ENCODE peak calls at places on chromosomes 13 and 19, in six cellular contexts. C is AG10803, Q is mucosa of descending colon, H is neural progenitor cell, I is heart right ventricle, J is upper lobe of right lung. T is an unnamed sample.
A peak's percentile ranks its signal among the peaks of the same experiment; 100 is the strongest.

GRCh38 chr13:93709511-93710244 is 483.1 kb downstream of the GPC6 start:
- DNase-seq in Q (no peak), J (no peak), H (no peak), I (no peak), C (peak; percentile 72), T (peak; percentile 22)

GRCh38 chr19:17245535-17245984 is at the start of gene NR2F6:
- DNase-seq in J (no peak), I (no peak), Q (no peak), C (no peak), H (no peak), T (no peak)

GRCh38 chr13:24038846-24039330 is 121.6 kb upstream of the SPATA13 start:
- DNase-seq in C (peak; percentile 92), Q (no peak), I (no peak), J (no peak), H (no peak), T (peak; percentile 60)

GRCh38 chr19:29812080-29812880 is 489 bp downstream of the CCNE1 start:
- DNase-seq in H (peak; percentile 53), C (no peak), Q (peak; percentile 57), I (peak; percentile 43), J (peak; percentile 66), T (no peak)

GRCh38 chr19:57436392-57436791 is 1.3 kb downstream of the ZNF749 start:
- DNase-seq in J (no peak), I (no peak), C (no peak), H (no peak), Q (no peak), T (no peak)

GRCh38 chr19:40341601-40342482 is 6.4 kb downstream of the C19orf47 start:
- DNase-seq in I (peak; percentile 75), C (peak; percentile 22), H (no peak), Q (no peak), J (peak; percentile 75), T (no peak)

GRCh38 chr13:36297600-36298338 is at the start of gene CCDC169:
- DNase-seq in Q (peak; percentile 70), I (peak; percentile 67), H (peak; percentile 84), J (peak; percentile 90), C (peak; percentile 48), T (peak; percentile 70)

GRCh38 chr19:32358311-32358710 is 12.9 kb downstream of the ZNF507 start:
- DNase-seq in J (no peak), I (no peak), H (no peak), C (no peak), Q (no peak), T (no peak)

GRCh38 chr19:17455308-17455707 is 5.4 kb downstream of the NXNL1 start:
- DNase-seq in H (no peak), Q (no peak), I (no peak), J (no peak), C (no peak), T (no peak)

GRCh38 chr19:52464798-52465470 is 11.6 kb downstream of the ZNF578 start:
- DNase-seq in C (no peak), Q (no peak), H (peak; percentile 79), J (no peak), I (no peak), T (no peak)

GRCh38 chr13:84430015-84430414 is 547.7 kb upstream of the SLITRK1 start:
- DNase-seq in H (no peak), Q (no peak), J (no peak), C (peak; percentile 72), I (no peak), T (peak; percentile 64)

GRCh38 chr13:35349673-35350278 is 126.7 kb downstream of the MAB21L1 start:
- DNase-seq in I (no peak), Q (no peak), J (no peak), C (no peak), H (no peak), T (peak; percentile 2)

GRCh38 chr13:109789262-109789661 is 2.9 kb upstream of the IRS2 start:
- DNase-seq in I (no peak), H (no peak), C (no peak), Q (no peak), J (no peak), T (no peak)

GRCh38 chr19:29303707-29304090 is 90.7 kb upstream of the UQCRFS1 start:
- DNase-seq in J (peak; percentile 20), C (no peak), H (no peak), I (no peak), Q (no peak), T (no peak)

GRCh38 chr19:27671876-27672275 is 1541.1 kb downstream of the UQCRFS1 start:
- DNase-seq in C (no peak), H (no peak), I (no peak), Q (no peak), J (no peak), T (no peak)

GRCh38 chr19:796692-797527 is at the start of gene PTBP1:
- DNase-seq in J (peak; percentile 100), C (peak; percentile 100), Q (peak; percentile 99), I (peak; percentile 99), H (peak; percentile 100), T (peak; percentile 100)

GRCh38 chr19:19059837-19060611 is 3.8 kb upstream of the SLC25A42 start:
- DNase-seq in I (no peak), J (peak; percentile 80), C (no peak), Q (no peak), H (no peak), T (no peak)

GRCh38 chr13:79870123-79870522 is 389.2 kb downstream of the NDFIP2 start:
- DNase-seq in H (no peak), C (no peak), I (no peak), J (no peak), Q (no peak), T (peak; percentile 36)

GRCh38 chr13:49022472-49023144 is 46.9 kb downstream of the FNDC3A start:
- DNase-seq in Q (no peak), I (no peak), C (peak; percentile 28), H (no peak), J (no peak), T (peak; percentile 35)

GRCh38 chr13:77390391-77390790 is 63.5 kb upstream of the MYCBP2 start:
- DNase-seq in I (no peak), H (no peak), C (peak; percentile 80), J (no peak), Q (no peak), T (no peak)

GRCh38 chr13:87661471-87661870 is 9.7 kb upstream of the SLITRK5 start:
- DNase-seq in I (no peak), C (no peak), H (no peak), Q (no peak), J (no peak), T (peak; percentile 91)

GRCh38 chr13:30895773-30896172 is 10.3 kb upstream of the MEDAG start:
- DNase-seq in C (peak; percentile 95), Q (no peak), H (peak; percentile 22), J (no peak), I (peak; percentile 36), T (peak; percentile 87)

GRCh38 chr13:99506632-99507031 is 5.4 kb downstream of the TM9SF2 start:
- DNase-seq in I (no peak), Q (no peak), H (no peak), J (no peak), C (no peak), T (no peak)

GRCh38 chr13:80237646-80238045 is 103.3 kb downstream of the SPRY2 start:
- DNase-seq in C (peak; percentile 51), H (no peak), I (no peak), J (no peak), Q (no peak), T (no peak)

GRCh38 chr13:33194820-33195692 is 90.5 kb downstream of the STARD13 start:
- DNase-seq in C (peak; percentile 82), J (no peak), I (no peak), Q (no peak), H (no peak), T (peak; percentile 97)

GRCh38 chr13:40599722-40600121 is 66.7 kb downstream of the FOXO1 start:
- DNase-seq in C (no peak), Q (no peak), H (no peak), J (no peak), I (no peak), T (no peak)

DNA sequence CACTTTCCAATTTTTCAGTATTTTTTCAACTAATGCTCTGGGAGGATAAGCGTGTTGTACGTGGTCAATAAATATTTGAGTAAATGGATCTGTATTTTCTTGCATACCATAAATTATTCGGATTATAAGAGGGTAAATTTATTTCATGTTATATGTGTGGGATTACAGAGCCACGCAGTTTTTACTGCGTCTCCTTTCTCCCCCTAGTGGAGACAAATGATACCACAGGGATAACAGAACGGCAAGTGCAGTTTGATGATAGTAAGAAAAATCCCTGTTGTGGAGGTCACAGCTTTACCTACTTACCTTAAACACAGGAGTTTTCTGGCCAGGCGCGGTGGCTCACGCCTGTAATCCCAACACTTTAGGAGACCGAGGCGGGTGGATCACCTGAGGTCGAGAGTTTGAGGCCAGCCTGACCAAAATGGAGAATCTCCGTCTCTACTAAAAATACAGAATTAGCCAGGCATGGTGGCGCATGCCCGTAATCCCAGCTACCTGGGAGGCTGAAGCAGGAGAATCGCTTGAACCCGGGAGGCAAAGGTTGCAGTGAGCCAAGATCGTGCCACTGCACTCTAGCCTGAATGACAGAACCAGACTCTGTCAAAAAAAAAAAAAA is 16.8 kb downstream of the MBD3L2B start:
- DNase-seq in I (no peak), C (peak; percentile 44), H (peak; percentile 38), Q (no peak), J (no peak), T (peak; percentile 36)
- TF ChIP-seq CTCF in I (peak; percentile 63), C (peak; percentile 90), H (peak; percentile 77), Q (no peak), J (peak; percentile 88), T (peak; percentile 77)

GRCh38 chr13:94972262-94972661 is 259.9 kb upstream of the SOX21 start:
- DNase-seq in J (no peak), I (no peak), C (no peak), H (no peak), Q (no peak), T (no peak)

GRCh38 chr13:94968040-94968756 is 255.9 kb upstream of the SOX21 start:
- DNase-seq in C (no peak), Q (no peak), J (no peak), H (peak; percentile 86), I (peak; percentile 3), T (peak; percentile 35)

GRCh38 chr13:94967183-94968039 is 255.1 kb upstream of the SOX21 start:
- DNase-seq in J (no peak), C (no peak), Q (no peak), H (peak; percentile 85), I (no peak), T (peak; percentile 27)

GRCh38 chr13:94966380-94966779 is 254.0 kb upstream of the SOX21 start:
- DNase-seq in I (no peak), C (no peak), J (no peak), Q (no peak), H (peak; percentile 52), T (no peak)

DNA sequence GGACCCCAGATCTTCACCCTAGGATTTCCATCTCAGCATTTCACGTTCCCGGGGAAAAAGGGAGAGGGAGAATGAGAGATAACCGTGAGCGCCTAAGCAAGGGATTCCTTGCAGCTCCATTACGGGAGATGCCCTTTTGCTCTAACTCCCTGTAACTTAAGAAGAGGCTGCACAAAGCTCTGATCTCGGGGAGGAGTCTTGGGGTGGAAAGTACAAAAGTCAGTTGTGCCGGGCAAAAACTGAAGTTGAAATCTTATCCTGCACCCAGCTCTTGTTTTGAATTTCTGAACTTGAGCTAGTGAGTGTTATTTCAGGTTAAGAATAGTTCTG is 256.4 kb upstream of the SOX21 start:
- DNase-seq in H (no peak), I (no peak), J (no peak), Q (no peak), C (no peak), T (no peak)
- H3K4me3 ChIP-seq in H (peak overlapping the region; percentile 67), I (no peak overlapping the region), J (peak overlapping the region; percentile 25), Q (no peak overlapping the region), C (peak overlapping the region; percentile 10), T (peak overlapping the region; percentile 49)

GRCh38 chr19:49978324-49978723 is 17.4 kb upstream of the SIGLEC11 start:
- DNase-seq in I (no peak), C (no peak), J (no peak), H (no peak), Q (peak; percentile 11), T (no peak)
- TF ChIP-seq CTCF in I (no peak), C (no peak), J (no peak), H (no peak), Q (no peak), T (no peak)

GRCh38 chr19:15374796-15375440 is 4.7 kb downstream of the AKAP8 start:
- DNase-seq in H (no peak), Q (no peak), J (no peak), C (no peak), I (peak; percentile 81), T (no peak)
- H3K4me3 ChIP-seq in H (no peak overlapping the region), Q (no peak overlapping the region), J (no peak overlapping the region), C (no peak overlapping the region), I (peak overlapping the region; percentile 11), T (no peak overlapping the region)

T was measured in astrocyte of the spinal cord.